ENCODE peak calls at places on chromosomes 7 and 10, in nine cellular contexts. U is cardiac muscle cell, D is epithelial cell of esophagus, E is bronchial epithelial cell, M is A673, Z is lower leg skin, N is PC-3, G is adrenal gland, A is neural crest cell. Y is an unnamed sample.

GRCh38 chr7:28075674-28076358 is 104.8 kb downstream of the JAZF1 start:
- DNase-seq in A (no peak), G (no peak), N (no peak), D (no peak), Z (no peak), M (no peak), E (no peak), U (peak; percentile 42), Y (no peak)

GRCh38 chr10:130631139-130631864 is 495.1 kb downstream of the GLRX3 start:
- DNase-seq in E (no peak), D (no peak), M (peak; percentile 67), Z (no peak), N (no peak), U (no peak), A (no peak), G (peak; percentile 52), Y (no peak)

GRCh38 chr7:127158659-127159058 is 94.1 kb downstream of the GRM8 start:
- DNase-seq in A (no peak), Z (no peak), G (no peak), D (peak; percentile 4), E (peak; percentile 1), U (peak; percentile 10), N (no peak), M (peak; percentile 33), Y (no peak)

GRCh38 chr10:22365233-22365632 is 19.9 kb downstream of the SPAG6 start:
- DNase-seq in A (no peak), N (no peak), D (no peak), E (no peak), G (no peak), U (no peak), Z (no peak), M (no peak), Y (no peak)

GRCh38 chr7:26525413-26526287 is 234.0 kb downstream of the SNX10 start:
- DNase-seq in E (no peak), Z (no peak), D (no peak), G (no peak), M (no peak), N (peak; percentile 12), A (no peak), U (no peak), Y (peak; percentile 43)

GRCh38 chr7:99380823-99381663 is 6.5 kb downstream of the ARPC1B start:
- DNase-seq in N (no peak), D (no peak), G (peak; percentile 77), Z (peak; percentile 42), A (no peak), M (no peak), U (no peak), E (no peak), Y (no peak)

GRCh38 chr10:109912335-109913282 is 10.7 kb downstream of the XPNPEP1 start:
- DNase-seq in N (peak; percentile 59), U (no peak), M (no peak), G (no peak), Z (no peak), D (peak; percentile 91), A (no peak), E (peak; percentile 95), Y (no peak)

GRCh38 chr10:21406595-21407218 is 118.8 kb downstream of the SKIDA1 start:
- DNase-seq in U (no peak), A (no peak), E (peak; percentile 38), G (no peak), Z (no peak), M (peak; percentile 82), D (peak; percentile 21), N (no peak), Y (no peak)

GRCh38 chr7:35366167-35367155 is 112.6 kb upstream of the TBX20 start:
- DNase-seq in Z (no peak), D (no peak), E (no peak), G (no peak), U (no peak), N (no peak), A (no peak), M (no peak), Y (no peak)

GRCh38 chr10:127887497-127888415 is 5.0 kb downstream of the CLRN3 start:
- DNase-seq in U (no peak), A (no peak), N (no peak), M (no peak), D (no peak), Z (no peak), E (no peak), G (no peak), Y (no peak)

GRCh38 chr10:127889605-127890195 is 3.0 kb downstream of the CLRN3 start:
- DNase-seq in A (no peak), U (no peak), Z (no peak), M (peak; percentile 19), N (peak; percentile 68), D (peak; percentile 64), E (peak; percentile 68), G (no peak), Y (no peak)

GRCh38 chr10:127888526-127889312 is 4.0 kb downstream of the CLRN3 start:
- DNase-seq in D (no peak), E (no peak), M (no peak), A (no peak), G (no peak), U (no peak), N (no peak), Z (no peak), Y (no peak)

GRCh38 chr10:127892743-127893142 is at the start of gene CLRN3:
- DNase-seq in D (no peak), Z (no peak), U (no peak), N (no peak), G (no peak), M (no peak), A (no peak), E (no peak), Y (no peak)

DNA sequence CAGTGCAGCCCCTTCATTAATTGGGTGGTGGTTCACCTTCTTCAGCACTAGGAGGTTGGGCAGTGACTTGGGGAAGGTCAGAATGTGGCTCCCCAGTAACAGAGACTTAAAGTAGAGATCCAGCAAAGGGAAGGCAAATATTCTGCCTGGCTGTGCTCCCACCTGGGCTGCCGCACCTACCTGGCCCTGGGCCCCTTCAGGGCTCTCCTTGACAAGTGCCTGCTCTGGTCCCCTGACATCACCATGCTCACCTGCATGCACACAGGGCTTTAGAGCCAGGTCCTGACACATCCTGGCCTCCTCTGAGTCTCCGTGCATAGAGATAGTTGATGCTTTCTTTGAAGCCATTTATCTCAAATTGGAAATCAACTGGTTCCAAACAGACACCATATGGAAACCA is 1.8 kb downstream of the CLRN3 start:
- DNase-seq in A (no peak), E (no peak), D (no peak), Z (no peak), G (no peak), U (no peak), M (no peak), N (no peak), Y (no peak)
- TF ChIP-seq CTCF in A (no peak), E (no peak), D (no peak), Z (no peak), G (no peak), U (no peak), M (no peak), N (no peak), Y (no peak)

GRCh38 chr10:132451506-132452215 is 54.7 kb downstream of the PWWP2B start:
- DNase-seq in D (peak; percentile 58), E (peak; percentile 46), U (no peak), A (no peak), M (no peak), G (no peak), Z (no peak), N (no peak), Y (peak; percentile 19)

GRCh38 chr10:132450825-132451505 is 54.0 kb downstream of the PWWP2B start:
- DNase-seq in U (no peak), Z (no peak), G (no peak), E (no peak), A (no peak), N (no peak), M (no peak), D (no peak), Y (peak; percentile 23)

GRCh38 chr10:132453470-132453861 is 56.5 kb downstream of the PWWP2B start:
- DNase-seq in N (no peak), E (no peak), A (no peak), G (no peak), Z (no peak), M (no peak), U (no peak), D (no peak), Y (no peak)

GRCh38 chr10:132452651-132453469 is 55.9 kb downstream of the PWWP2B start:
- DNase-seq in D (peak; percentile 79), U (peak; percentile 84), G (peak; percentile 90), E (peak; percentile 48), M (peak; percentile 82), Z (peak; percentile 77), N (peak; percentile 81), A (peak; percentile 96), Y (peak; percentile 93)

DNA sequence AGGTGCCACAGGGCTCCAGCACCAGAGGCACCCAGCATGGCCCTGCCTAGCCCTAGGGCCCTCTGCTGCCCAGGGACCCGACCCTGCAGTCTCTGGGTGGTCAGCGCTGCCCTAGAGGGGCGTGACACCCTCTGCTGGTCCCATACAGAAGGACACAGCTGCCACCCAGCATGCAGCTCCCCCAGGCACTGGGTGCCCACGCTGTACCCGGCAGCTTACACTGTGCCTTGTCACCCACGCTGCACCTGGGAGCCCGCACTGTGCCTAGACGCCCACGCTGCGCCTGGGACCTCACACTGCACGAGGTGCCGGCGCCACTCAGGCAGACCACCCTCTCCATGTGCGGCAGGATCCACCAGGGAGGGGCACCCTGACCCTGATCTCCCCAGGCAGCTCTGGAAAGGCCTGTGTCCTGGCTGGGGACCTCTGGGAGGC is 55.2 kb downstream of the PWWP2B start:
- DNase-seq in D (no peak), Z (no peak), E (no peak), A (no peak), U (no peak), M (no peak), N (no peak), G (no peak), Y (peak; percentile 25)
- TF ChIP-seq CTCF in D (no peak), Z (no peak), E (no peak), A (peak; percentile 37), U (no peak), M (no peak), N (no peak), G (peak; percentile 33), Y (peak; percentile 8)

DNA sequence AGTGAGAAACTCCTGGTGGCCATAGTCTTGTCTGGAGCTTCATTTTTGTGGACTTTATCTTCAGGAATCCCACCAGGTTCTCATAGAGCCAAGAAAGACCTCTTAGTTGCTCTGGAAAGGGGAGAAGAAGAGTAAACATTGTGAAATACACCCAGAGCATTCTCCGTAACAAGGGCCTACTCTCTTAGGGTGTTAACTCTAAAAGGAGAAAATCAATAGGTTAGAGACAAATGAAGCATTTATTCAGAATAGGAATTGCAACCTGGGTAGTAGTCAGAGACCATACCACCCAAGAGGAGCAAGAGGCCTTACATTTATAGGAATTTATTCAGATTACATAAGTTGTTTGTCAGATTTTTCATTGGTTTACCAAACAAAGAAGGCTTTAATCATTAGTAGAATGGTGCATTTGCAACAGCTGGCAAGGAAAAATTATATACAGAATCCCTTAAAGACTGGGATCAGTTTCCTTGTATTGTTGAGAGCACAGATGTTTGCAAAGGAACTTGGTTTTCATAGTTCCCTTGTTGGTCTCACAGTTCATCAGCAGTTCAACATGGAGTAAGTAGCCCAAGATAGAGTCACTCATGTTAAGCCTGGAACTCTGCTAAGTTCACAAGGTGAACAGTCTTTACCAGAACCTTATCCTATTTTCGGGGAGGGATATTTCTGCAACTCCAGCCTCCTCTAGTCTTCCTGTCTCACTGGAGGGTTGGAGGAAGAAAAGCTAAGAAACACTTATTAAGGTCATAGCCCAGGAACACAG is 53.2 kb upstream of the TMEM140 start:
- DNase-seq in G (no peak), N (no peak), U (no peak), A (no peak), E (no peak), D (no peak), Z (no peak), M (no peak), Y (no peak)
- TF ChIP-seq CTCF in G (no peak), N (no peak), U (no peak), A (no peak), E (no peak), D (no peak), Z (no peak), M (no peak), Y (no peak)

GRCh38 chr10:3904419-3904975 is 119.5 kb upstream of the KLF6 start:
- DNase-seq in A (no peak), E (no peak), N (no peak), U (no peak), G (no peak), M (no peak), Z (no peak), D (no peak), Y (no peak)
- TF ChIP-seq CTCF in A (no peak), E (no peak), N (no peak), U (no peak), G (no peak), M (no peak), Z (no peak), D (no peak), Y (no peak)

Y was measured in nephron progenitor cell.